ENCODE peak calls at places on chromosome 16, in eight cellular contexts. Y, N, Z, J, I, X, T and O are unnamed samples.

GRCh38 chr16:8481810-8482209 is 108.5 kb downstream of the TMEM114 start:
- DNase-seq in N (no peak), I (no peak), Y (no peak), J (no peak), X (no peak), T (no peak), Z (no peak), O (no peak)

GRCh38 chr16:88381820-88382451 is 823 bp upstream of the ZNF469 start:
- DNase-seq in Y (no peak), X (no peak), T (no peak), J (no peak), I (no peak), N (no peak), Z (no peak), O (no peak)

GRCh38 chr16:75072239-75072947 is 44.2 kb downstream of the LDHD start:
- DNase-seq in I (no peak), T (no peak), X (no peak), J (no peak), N (no peak), Z (no peak), Y (no peak), O (no peak)

GRCh38 chr16:84534815-84535214 is 30.4 kb upstream of the MEAK7 start:
- DNase-seq in T (no peak), Y (no peak), I (no peak), J (no peak), Z (no peak), N (no peak), X (no peak), O (no peak)

GRCh38 chr16:75044800-75045361 is 46.1 kb downstream of the ZNRF1 start:
- DNase-seq in Z (no peak), T (no peak), X (no peak), J (no peak), Y (no peak), N (no peak), I (no peak), O (no peak)

GRCh38 chr16:27712251-27712711 is 162.3 kb downstream of the KATNIP start:
- DNase-seq in N (no peak), Z (no peak), J (no peak), I (no peak), X (no peak), Y (no peak), T (no peak), O (no peak)

GRCh38 chr16:49140618-49141017 is 141.0 kb downstream of the CBLN1 start:
- DNase-seq in J (no peak), I (no peak), N (no peak), X (no peak), T (no peak), Y (no peak), Z (no peak), O (no peak)

GRCh38 chr16:83400234-83400633 is 407.5 kb upstream of the HSBP1 start:
- DNase-seq in X (no peak), Z (no peak), J (no peak), I (no peak), Y (peak), N (no peak), T (no peak), O (no peak)

GRCh38 chr16:78669994-78670393 is 570.5 kb downstream of the WWOX start:
- DNase-seq in Y (no peak), I (no peak), X (no peak), Z (no peak), T (no peak), J (no peak), N (no peak), O (no peak)

GRCh38 chr16:85086347-85087291 is 25.7 kb downstream of the CIBAR2 start:
- DNase-seq in N (peak), X (peak), Y (peak), I (peak), Z (peak), J (peak), T (no peak), O (peak)

GRCh38 chr16:3646348-3646920 is 8.1 kb upstream of the DNASE1 start:
- DNase-seq in N (peak), T (no peak), J (peak), I (no peak), Z (no peak), Y (peak), X (no peak), O (no peak)
- H3K4me3 ChIP-seq in N (no peak), T (no peak), J (no peak), I (no peak), Z (no peak), Y (no peak), X (no peak), O (no peak)

GRCh38 chr16:22423716-22424115 is 49.3 kb upstream of the CDR2 start:
- DNase-seq in N (no peak), X (no peak), J (no peak), T (no peak), I (no peak), Z (no peak), Y (no peak), O (no peak)
- H3K4me3 ChIP-seq in N (no peak), X (no peak), J (no peak), T (no peak), I (no peak), Z (no peak), Y (no peak), O (no peak)

GRCh38 chr16:2981899-2982250 is 1.6 kb upstream of the PKMYT1 start:
- DNase-seq in Z (no peak), J (no peak), T (no peak), I (no peak), X (no peak), N (no peak), Y (peak), O (no peak)

GRCh38 chr16:2977440-2977839 is 2.8 kb downstream of the PKMYT1 start:
- DNase-seq in Y (no peak), X (no peak), N (no peak), Z (no peak), I (no peak), J (no peak), T (no peak), O (no peak)

GRCh38 chr16:2980227-2981176 is at the start of gene PKMYT1:
- DNase-seq in X (peak), N (peak), J (peak), Z (peak), T (no peak), I (peak), Y (peak), O (peak)

GRCh38 chr16:2981177-2981898 is 1.1 kb upstream of the PKMYT1 start:
- DNase-seq in X (no peak), T (no peak), J (no peak), Y (peak), I (peak), Z (no peak), N (peak), O (no peak)

DNA sequence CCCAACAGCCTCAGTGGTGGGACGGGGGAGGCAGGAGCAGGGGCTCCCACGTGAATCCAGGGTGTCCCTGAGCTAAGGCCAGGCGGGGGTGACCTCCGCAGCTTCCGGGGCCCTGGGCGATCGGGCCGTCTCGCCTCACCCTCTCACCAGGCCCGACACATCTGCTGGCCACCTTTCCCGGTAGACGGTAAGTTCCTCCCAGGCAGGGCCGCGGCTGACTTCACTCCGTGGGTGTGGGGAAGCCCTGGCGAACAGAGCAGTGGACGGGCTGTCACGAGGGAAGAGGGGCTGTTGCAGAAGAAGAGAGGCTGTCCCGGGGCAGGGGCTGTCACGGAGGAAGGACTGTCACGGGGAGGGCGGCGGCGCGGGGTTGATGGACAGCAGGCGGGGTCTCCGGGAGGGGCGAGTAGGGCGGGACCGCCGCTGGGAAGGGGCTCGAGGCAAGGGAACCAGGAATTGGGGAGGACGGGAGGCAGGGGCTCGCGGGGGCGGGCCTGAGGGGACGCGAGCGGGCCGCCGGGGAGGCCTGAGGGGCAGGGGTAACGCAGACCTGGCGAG is 498 bp downstream of the PKMYT1 start:
- DNase-seq in Z (peak), T (no peak), J (no peak), X (no peak), I (no peak), Y (peak), N (no peak), O (no peak)
- H3K4me3 ChIP-seq in Z (peak), T (peak), J (peak), X (peak), I (no peak), Y (peak), N (peak), O (peak)

DNA sequence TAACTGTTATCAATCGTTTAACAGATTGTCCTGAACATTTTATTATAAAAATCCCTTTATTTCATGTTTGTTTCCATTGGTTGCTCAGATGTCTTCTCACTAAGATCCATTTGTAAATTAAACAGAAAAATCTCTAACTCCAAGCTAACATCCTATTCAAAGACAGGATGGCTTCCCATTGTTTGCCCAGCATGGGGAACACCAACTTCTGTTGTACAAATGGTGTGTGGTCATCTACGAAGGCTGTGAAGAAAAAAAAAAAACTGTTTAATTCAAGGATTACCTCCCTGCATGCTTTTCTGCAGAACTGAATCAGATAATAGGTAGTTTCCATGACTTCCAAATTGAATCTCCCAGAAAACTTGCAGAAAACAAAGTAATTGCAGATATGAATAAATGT is 7.9 kb downstream of the SALL1 start:
- DNase-seq in I (no peak), X (no peak), T (no peak), N (no peak), Y (no peak), J (no peak), Z (no peak), O (no peak)
- H3K4me3 ChIP-seq in I (no peak), X (no peak), T (no peak), N (no peak), Y (no peak), J (no peak), Z (no peak), O (no peak)

GRCh38 chr16:30356401-30357084 is 1.4 kb upstream of the CD2BP2 start:
- DNase-seq in J (no peak), T (no peak), Z (peak), N (no peak), I (peak), X (no peak), Y (no peak), O (no peak)
- H3K4me3 ChIP-seq in J (peak), T (peak), Z (peak), N (no peak), I (no peak), X (no peak), Y (peak), O (no peak)